ENCODE peak calls at places on chromosomes 11 and 22, in seven cellular contexts. One of them, this sample, is unnamed.

GRCh38 chr11:43567396-43567975 is 113.1 kb upstream of the HSD17B12 start:
- DNase-seq in IMR-90: peak; percentile 56
- DNase-seq in upper lobe of right lung: no peak
- DNase-seq in CD4-positive, alpha-beta memory T cell: no peak
- DNase-seq in CD8-positive, alpha-beta T cell: no peak
- DNase-seq in PC-3: peak; percentile 63
- DNase-seq in endodermal cell: peak; percentile 61
- DNase-seq in this sample: peak; percentile 15

GRCh38 chr11:26348776-26349175 is 16.8 kb downstream of the ANO3 start:
- DNase-seq in IMR-90: no peak
- DNase-seq in upper lobe of right lung: no peak
- DNase-seq in CD4-positive, alpha-beta memory T cell: no peak
- DNase-seq in CD8-positive, alpha-beta T cell: no peak
- DNase-seq in PC-3: no peak
- DNase-seq in endodermal cell: no peak
- DNase-seq in this sample: no peak

GRCh38 chr11:63914896-63915681 is 1.9 kb downstream of the RCOR2 start:
- DNase-seq in IMR-90: no peak
- DNase-seq in upper lobe of right lung: no peak
- DNase-seq in CD4-positive, alpha-beta memory T cell: no peak
- DNase-seq in CD8-positive, alpha-beta T cell: no peak
- DNase-seq in PC-3: no peak
- DNase-seq in endodermal cell: peak; percentile 72
- DNase-seq in this sample: no peak

GRCh38 chr11:71437399-71437798 is 10.8 kb downstream of the DHCR7 start:
- DNase-seq in IMR-90: no peak
- DNase-seq in upper lobe of right lung: no peak
- DNase-seq in CD4-positive, alpha-beta memory T cell: no peak
- DNase-seq in CD8-positive, alpha-beta T cell: no peak
- DNase-seq in PC-3: no peak
- DNase-seq in endodermal cell: no peak
- DNase-seq in this sample: no peak

GRCh38 chr22:23404689-23405365 is 175.3 kb downstream of the IGLL1 start:
- DNase-seq in IMR-90: peak; percentile 40
- DNase-seq in upper lobe of right lung: no peak
- DNase-seq in CD4-positive, alpha-beta memory T cell: no peak
- DNase-seq in CD8-positive, alpha-beta T cell: no peak
- DNase-seq in PC-3: peak; percentile 31
- DNase-seq in endodermal cell: peak; percentile 77
- DNase-seq in this sample: peak; percentile 30

GRCh38 chr22:29147241-29147919 is 58.3 kb upstream of the EMID1 start:
- DNase-seq in IMR-90: no peak
- DNase-seq in upper lobe of right lung: peak; percentile 28
- DNase-seq in CD4-positive, alpha-beta memory T cell: no peak
- DNase-seq in CD8-positive, alpha-beta T cell: no peak
- DNase-seq in PC-3: no peak
- DNase-seq in endodermal cell: no peak
- DNase-seq in this sample: no peak

GRCh38 chr22:50677493-50678217 is 5.0 kb downstream of the SHANK3 start:
- DNase-seq in IMR-90: no peak
- DNase-seq in upper lobe of right lung: no peak
- DNase-seq in CD4-positive, alpha-beta memory T cell: no peak
- DNase-seq in CD8-positive, alpha-beta T cell: peak; percentile 41
- DNase-seq in PC-3: no peak
- DNase-seq in endodermal cell: no peak
- DNase-seq in this sample: no peak

GRCh38 chr11:119617343-119617713 is 111.7 kb downstream of the NECTIN1 start:
- DNase-seq in IMR-90: no peak
- DNase-seq in upper lobe of right lung: no peak
- DNase-seq in CD4-positive, alpha-beta memory T cell: no peak
- DNase-seq in CD8-positive, alpha-beta T cell: no peak
- DNase-seq in PC-3: no peak
- DNase-seq in endodermal cell: no peak
- DNase-seq in this sample: no peak

GRCh38 chr11:19628018-19628417 is 84.6 kb upstream of the NAV2 start:
- DNase-seq in IMR-90: peak; percentile 59
- DNase-seq in upper lobe of right lung: no peak
- DNase-seq in CD4-positive, alpha-beta memory T cell: no peak
- DNase-seq in CD8-positive, alpha-beta T cell: no peak
- DNase-seq in PC-3: peak; percentile 92
- DNase-seq in endodermal cell: no peak
- DNase-seq in this sample: no peak

GRCh38 chr11:88537613-88538012 is 200.1 kb upstream of the CTSC start:
- DNase-seq in IMR-90: no peak
- DNase-seq in upper lobe of right lung: no peak
- DNase-seq in CD4-positive, alpha-beta memory T cell: no peak
- DNase-seq in CD8-positive, alpha-beta T cell: no peak
- DNase-seq in PC-3: peak; percentile 44
- DNase-seq in endodermal cell: no peak
- DNase-seq in this sample: no peak

GRCh38 chr11:75435571-75435925 is 2.5 kb upstream of the KLHL35 start:
- DNase-seq in IMR-90: no peak
- DNase-seq in upper lobe of right lung: no peak
- DNase-seq in CD4-positive, alpha-beta memory T cell: no peak
- DNase-seq in CD8-positive, alpha-beta T cell: no peak
- DNase-seq in PC-3: no peak
- DNase-seq in endodermal cell: no peak
- DNase-seq in this sample: no peak

GRCh38 chr22:48943567-48944432 is 883.9 kb downstream of the BRD1 start:
- DNase-seq in IMR-90: no peak
- DNase-seq in upper lobe of right lung: peak; percentile 60
- DNase-seq in CD4-positive, alpha-beta memory T cell: no peak
- DNase-seq in CD8-positive, alpha-beta T cell: peak; percentile 46
- DNase-seq in PC-3: peak; percentile 5
- DNase-seq in endodermal cell: peak; percentile 82
- DNase-seq in this sample: peak; percentile 18

GRCh38 chr11:61922539-61922938 is 5.2 kb upstream of the RAB3IL1 start:
- DNase-seq in IMR-90: peak; percentile 48
- DNase-seq in upper lobe of right lung: no peak
- DNase-seq in CD4-positive, alpha-beta memory T cell: no peak
- DNase-seq in CD8-positive, alpha-beta T cell: peak; percentile 27
- DNase-seq in PC-3: no peak
- DNase-seq in endodermal cell: peak; percentile 64
- DNase-seq in this sample: no peak

GRCh38 chr11:69444381-69445130 is 36.9 kb upstream of the LINC01488 start:
- DNase-seq in IMR-90: peak; percentile 93
- DNase-seq in upper lobe of right lung: peak; percentile 91
- DNase-seq in CD4-positive, alpha-beta memory T cell: no peak
- DNase-seq in CD8-positive, alpha-beta T cell: no peak
- DNase-seq in PC-3: peak; percentile 63
- DNase-seq in endodermal cell: peak; percentile 91
- DNase-seq in this sample: no peak

GRCh38 chr11:130174642-130175041 is 15.1 kb downstream of the ST14 start:
- DNase-seq in IMR-90: no peak
- DNase-seq in upper lobe of right lung: no peak
- DNase-seq in CD4-positive, alpha-beta memory T cell: no peak
- DNase-seq in CD8-positive, alpha-beta T cell: no peak
- DNase-seq in PC-3: no peak
- DNase-seq in endodermal cell: no peak
- DNase-seq in this sample: no peak

GRCh38 chr22:25159028-25159427 is 40.6 kb upstream of the CRYBB3 start:
- DNase-seq in IMR-90: no peak
- DNase-seq in upper lobe of right lung: no peak
- DNase-seq in CD4-positive, alpha-beta memory T cell: no peak
- DNase-seq in CD8-positive, alpha-beta T cell: no peak
- DNase-seq in PC-3: no peak
- DNase-seq in endodermal cell: no peak
- DNase-seq in this sample: no peak

GRCh38 chr22:29359469-29359868 is 28.9 kb downstream of the AP1B1 start:
- DNase-seq in IMR-90: peak; percentile 53
- DNase-seq in upper lobe of right lung: no peak
- DNase-seq in CD4-positive, alpha-beta memory T cell: no peak
- DNase-seq in CD8-positive, alpha-beta T cell: no peak
- DNase-seq in PC-3: peak; percentile 51
- DNase-seq in endodermal cell: peak; percentile 83
- DNase-seq in this sample: no peak

GRCh38 chr11:26806209-26806608 is 84.3 kb upstream of the SLC5A12 start:
- DNase-seq in IMR-90: peak; percentile 22
- DNase-seq in upper lobe of right lung: no peak
- DNase-seq in CD4-positive, alpha-beta memory T cell: no peak
- DNase-seq in CD8-positive, alpha-beta T cell: no peak
- DNase-seq in PC-3: no peak
- DNase-seq in endodermal cell: no peak
- DNase-seq in this sample: no peak

GRCh38 chr11:2779499-2779980 is 79.7 kb upstream of the KCNQ1OT1 start:
- DNase-seq in IMR-90: no peak
- DNase-seq in upper lobe of right lung: no peak
- DNase-seq in CD4-positive, alpha-beta memory T cell: no peak
- DNase-seq in CD8-positive, alpha-beta T cell: no peak
- DNase-seq in PC-3: no peak
- DNase-seq in endodermal cell: peak; percentile 39
- DNase-seq in this sample: no peak

GRCh38 chr11:119902656-119903181 is 173.7 kb upstream of the NECTIN1 start:
- DNase-seq in IMR-90: no peak
- DNase-seq in upper lobe of right lung: no peak
- DNase-seq in CD4-positive, alpha-beta memory T cell: no peak
- DNase-seq in CD8-positive, alpha-beta T cell: no peak
- DNase-seq in PC-3: no peak
- DNase-seq in endodermal cell: no peak
- DNase-seq in this sample: no peak

GRCh38 chr11:134215836-134216235 is 7.9 kb downstream of the NCAPD3 start:
- DNase-seq in IMR-90: no peak
- DNase-seq in upper lobe of right lung: no peak
- DNase-seq in CD4-positive, alpha-beta memory T cell: no peak
- DNase-seq in CD8-positive, alpha-beta T cell: no peak
- DNase-seq in PC-3: no peak
- DNase-seq in endodermal cell: no peak
- DNase-seq in this sample: no peak

DNA sequence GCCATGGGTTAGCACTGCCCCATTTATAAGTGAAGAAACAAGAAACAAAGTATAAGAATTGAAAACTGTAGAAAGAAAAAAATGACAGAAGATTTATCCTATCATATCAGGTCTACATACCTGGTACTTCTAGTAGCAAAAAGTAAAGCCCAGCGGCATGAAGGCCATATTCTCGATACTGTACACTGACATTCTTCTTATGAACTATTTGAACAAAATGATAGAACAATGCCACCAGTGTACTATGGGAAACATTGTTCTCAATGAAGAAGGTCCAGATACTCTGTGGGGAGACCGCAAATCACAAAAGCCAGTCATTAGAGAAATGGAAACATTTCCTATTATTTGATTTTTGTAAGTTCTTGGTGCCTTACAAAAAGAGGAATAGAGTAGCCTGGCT is 7.0 kb downstream of the NCAPD3 start:
- DNase-seq in IMR-90: no peak
- DNase-seq in upper lobe of right lung: no peak
- DNase-seq in CD4-positive, alpha-beta memory T cell: no peak
- DNase-seq in CD8-positive, alpha-beta T cell: no peak
- DNase-seq in PC-3: no peak
- DNase-seq in endodermal cell: no peak
- DNase-seq in this sample: no peak
- H3K4me1 ChIP-seq in IMR-90: no peaks in the 10 kb centered on the region
- H3K4me1 ChIP-seq in upper lobe of right lung: no peaks in the 10 kb centered on the region
- H3K4me1 ChIP-seq in CD4-positive, alpha-beta memory T cell: peaks cover under 1% of the 10 kb centered on the region
- H3K4me1 ChIP-seq in CD8-positive, alpha-beta T cell: no peaks in the 10 kb centered on the region
- H3K4me1 ChIP-seq in PC-3: no peaks in the 10 kb centered on the region
- H3K4me1 ChIP-seq in endodermal cell: peaks cover 7% of the 10 kb centered on the region
- H3K4me1 ChIP-seq in this sample: no peaks in the 10 kb centered on the region

GRCh38 chr11:45755281-45755859 is 49.6 kb upstream of the SLC35C1 start:
- DNase-seq in IMR-90: no peak
- DNase-seq in upper lobe of right lung: no peak
- DNase-seq in CD4-positive, alpha-beta memory T cell: no peak
- DNase-seq in CD8-positive, alpha-beta T cell: no peak
- DNase-seq in PC-3: no peak
- DNase-seq in endodermal cell: peak; percentile 61
- DNase-seq in this sample: no peak
- H3K27ac ChIP-seq in IMR-90: no peak overlapping the region
- H3K27ac ChIP-seq in upper lobe of right lung: no peak overlapping the region
- H3K27ac ChIP-seq in CD4-positive, alpha-beta memory T cell: no peak overlapping the region
- H3K27ac ChIP-seq in CD8-positive, alpha-beta T cell: no peak overlapping the region
- H3K27ac ChIP-seq in PC-3: no peak overlapping the region
- H3K27ac ChIP-seq in endodermal cell: no peak overlapping the region
- H3K27ac ChIP-seq in this sample: no peak overlapping the region

GRCh38 chr11:72709478-72710238 is 35.4 kb upstream of the PDE2A start:
- DNase-seq in IMR-90: no peak
- DNase-seq in upper lobe of right lung: no peak
- DNase-seq in CD4-positive, alpha-beta memory T cell: no peak
- DNase-seq in CD8-positive, alpha-beta T cell: no peak
- DNase-seq in PC-3: no peak
- DNase-seq in endodermal cell: no peak
- DNase-seq in this sample: no peak

GRCh38 chr11:72712876-72713275 is 38.7 kb upstream of the PDE2A start:
- DNase-seq in IMR-90: no peak
- DNase-seq in upper lobe of right lung: peak; percentile 81
- DNase-seq in CD4-positive, alpha-beta memory T cell: no peak
- DNase-seq in CD8-positive, alpha-beta T cell: no peak
- DNase-seq in PC-3: no peak
- DNase-seq in endodermal cell: no peak
- DNase-seq in this sample: no peak

GRCh38 chr11:72712168-72712721 is 38.0 kb upstream of the PDE2A start:
- DNase-seq in IMR-90: no peak
- DNase-seq in upper lobe of right lung: peak; percentile 93
- DNase-seq in CD4-positive, alpha-beta memory T cell: no peak
- DNase-seq in CD8-positive, alpha-beta T cell: no peak
- DNase-seq in PC-3: no peak
- DNase-seq in endodermal cell: no peak
- DNase-seq in this sample: no peak

GRCh38 chr11:72710278-72710677 is 36.1 kb upstream of the PDE2A start:
- DNase-seq in IMR-90: no peak
- DNase-seq in upper lobe of right lung: no peak
- DNase-seq in CD4-positive, alpha-beta memory T cell: no peak
- DNase-seq in CD8-positive, alpha-beta T cell: no peak
- DNase-seq in PC-3: no peak
- DNase-seq in endodermal cell: no peak
- DNase-seq in this sample: no peak

DNA sequence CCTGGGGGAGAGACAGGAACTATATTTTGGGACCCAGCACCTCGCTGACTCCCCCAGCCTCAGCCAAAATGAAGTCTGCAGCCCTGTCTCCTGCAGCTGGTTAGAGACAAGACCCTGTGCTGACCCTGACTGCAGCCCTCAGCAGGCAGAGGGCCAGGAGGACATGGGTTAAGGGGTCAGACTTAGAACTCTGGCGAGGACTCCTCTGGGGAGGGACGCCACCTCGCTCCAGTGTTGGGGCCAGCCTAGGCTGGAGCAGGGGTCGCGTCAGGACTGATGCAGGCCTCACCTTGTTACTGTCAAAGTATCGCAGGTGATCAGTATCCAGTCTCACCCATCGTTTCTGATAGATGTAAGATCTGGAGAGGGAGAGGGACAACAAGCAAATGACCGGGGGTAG is 36.9 kb upstream of the PDE2A start:
- DNase-seq in IMR-90: no peak
- DNase-seq in upper lobe of right lung: no peak
- DNase-seq in CD4-positive, alpha-beta memory T cell: no peak
- DNase-seq in CD8-positive, alpha-beta T cell: no peak
- DNase-seq in PC-3: no peak
- DNase-seq in endodermal cell: no peak
- DNase-seq in this sample: no peak
- H3K36me3 ChIP-seq in IMR-90: peaks cover 57% of the 10 kb centered on the region
- H3K36me3 ChIP-seq in upper lobe of right lung: peaks cover 76% of the 10 kb centered on the region
- H3K36me3 ChIP-seq in CD4-positive, alpha-beta memory T cell: peaks cover 67% of the 10 kb centered on the region
- H3K36me3 ChIP-seq in CD8-positive, alpha-beta T cell: peaks cover 46% of the 10 kb centered on the region
- H3K36me3 ChIP-seq in PC-3: peaks cover 12% of the 10 kb centered on the region
- H3K36me3 ChIP-seq in endodermal cell: peaks cover 13% of the 10 kb centered on the region
- H3K36me3 ChIP-seq in this sample: peaks cover 7% of the 10 kb centered on the region

DNA sequence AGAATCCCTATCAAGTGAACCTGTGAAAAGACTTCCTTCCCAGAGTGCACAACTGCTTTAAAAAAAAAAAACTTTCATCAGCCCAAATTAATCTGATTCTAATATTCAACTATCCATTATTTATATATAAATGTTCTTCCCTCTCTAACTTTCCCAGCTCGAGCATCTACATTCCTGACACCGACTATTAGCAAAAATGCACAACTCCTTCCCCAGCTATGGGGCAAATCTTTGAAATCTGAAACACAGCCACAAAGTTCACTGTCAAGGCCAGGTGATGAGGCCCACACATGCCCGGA is 2.3 kb downstream of the PHF21A start:
- DNase-seq in IMR-90: no peak
- DNase-seq in upper lobe of right lung: no peak
- DNase-seq in CD4-positive, alpha-beta memory T cell: no peak
- DNase-seq in CD8-positive, alpha-beta T cell: no peak
- DNase-seq in PC-3: no peak
- DNase-seq in endodermal cell: no peak
- DNase-seq in this sample: no peak
- H3K4me1 ChIP-seq in IMR-90: no peaks in the 10 kb centered on the region
- H3K4me1 ChIP-seq in upper lobe of right lung: peaks cover 51% of the 10 kb centered on the region
- H3K4me1 ChIP-seq in CD4-positive, alpha-beta memory T cell: peaks cover 59% of the 10 kb centered on the region
- H3K4me1 ChIP-seq in CD8-positive, alpha-beta T cell: peaks cover 50% of the 10 kb centered on the region
- H3K4me1 ChIP-seq in PC-3: peaks cover 9% of the 10 kb centered on the region
- H3K4me1 ChIP-seq in endodermal cell: no peaks in the 10 kb centered on the region
- H3K4me1 ChIP-seq in this sample: peaks cover 29% of the 10 kb centered on the region

This sample was measured in naive thymus-derived CD4-positive, alpha-beta T cell.